ENCODE peak calls at places on chromosomes 5 and 9, in six cellular contexts. B is upper lobe of right lung; T is CD8-positive, alpha-beta T cell; R is endodermal cell; N is H1; X is lower lobe of right lung. V is an unnamed sample.

GRCh38 chr9:133163559-133164208 is at the start of gene GBGT1:
- DNase-seq in X (peak; percentile 87), N (no peak), B (peak; percentile 87), T (no peak), R (peak; percentile 91), V (no peak)

GRCh38 chr5:134436523-134437339 is 25.1 kb upstream of the CDKN2AIPNL start:
- DNase-seq in B (peak; percentile 92), X (peak; percentile 93), R (no peak), N (no peak), T (peak; percentile 12), V (peak; percentile 96)

GRCh38 chr5:81776258-81776657 is 25.4 kb upstream of the SSBP2 start:
- DNase-seq in B (no peak), X (no peak), R (no peak), T (no peak), N (no peak), V (no peak)

GRCh38 chr5:78691073-78691960 is 42.7 kb upstream of the LHFPL2 start:
- DNase-seq in N (no peak), X (no peak), R (peak; percentile 68), T (no peak), B (no peak), V (no peak)

GRCh38 chr5:124867064-124867707 is 120.7 kb upstream of the ZNF608 start:
- DNase-seq in B (no peak), N (no peak), R (no peak), T (no peak), X (no peak), V (no peak)

GRCh38 chr5:128534729-128535128 is 3.3 kb downstream of the FBN2 start:
- DNase-seq in B (no peak), T (no peak), X (no peak), R (no peak), N (no peak), V (no peak)

GRCh38 chr5:141714542-141715303 is 32.7 kb upstream of the ARAP3 start:
- DNase-seq in N (no peak), R (no peak), T (no peak), X (no peak), B (no peak), V (no peak)

GRCh38 chr5:148682283-148683026 is 28.1 kb upstream of the HTR4 start:
- DNase-seq in R (no peak), X (no peak), T (no peak), N (no peak), B (no peak), V (no peak)

GRCh38 chr5:59188415-59189225 is 605.7 kb downstream of the RAB3C start:
- DNase-seq in T (peak; percentile 8), R (peak; percentile 81), B (peak; percentile 82), N (peak; percentile 25), X (peak; percentile 80), V (no peak)

GRCh38 chr5:102916114-102916513 is 161.0 kb downstream of the PAM start:
- DNase-seq in N (no peak), X (no peak), T (no peak), R (no peak), B (no peak), V (no peak)

GRCh38 chr9:2874001-2874750 is 30.3 kb upstream of the PUM3 start:
- DNase-seq in B (no peak), T (no peak), R (no peak), X (no peak), N (no peak), V (no peak)

GRCh38 chr5:154197801-154198461 is 7.4 kb downstream of the GALNT10 start:
- DNase-seq in X (peak; percentile 63), R (no peak), B (peak; percentile 72), T (no peak), N (no peak), V (no peak)

GRCh38 chr5:150497274-150497988 is 10.5 kb upstream of the NDST1 start:
- DNase-seq in B (no peak), T (no peak), N (no peak), X (no peak), R (no peak), V (peak; percentile 99)

GRCh38 chr9:17280350-17281012 is 145.6 kb downstream of the CNTLN start:
- DNase-seq in X (no peak), R (no peak), T (no peak), B (no peak), N (no peak), V (no peak)

GRCh38 chr5:57171818-57172465 is 1.9 kb upstream of the GPBP1 start:
- DNase-seq in B (peak; percentile 67), N (no peak), T (no peak), R (peak; percentile 53), X (no peak), V (no peak)

GRCh38 chr5:8953911-8954310 is 592.0 kb downstream of the SEMA5A start:
- DNase-seq in N (no peak), R (no peak), B (no peak), T (no peak), X (no peak), V (no peak)

GRCh38 chr5:36723921-36724320 is 117.5 kb downstream of the SLC1A3 start:
- DNase-seq in T (no peak), X (no peak), B (no peak), N (no peak), R (no peak), V (no peak)

GRCh38 chr5:95446009-95446408 is 54.8 kb downstream of the FAM81B start:
- DNase-seq in T (no peak), N (no peak), X (no peak), B (no peak), R (no peak), V (peak; percentile 65)

GRCh38 chr9:27108981-27109541 is at the start of gene TEK:
- DNase-seq in N (peak; percentile 27), R (peak; percentile 79), X (no peak), B (no peak), T (no peak), V (no peak)

GRCh38 chr5:78627175-78627574 is 21.4 kb downstream of the LHFPL2 start:
- DNase-seq in X (no peak), B (no peak), R (peak; percentile 49), N (no peak), T (no peak), V (no peak)

GRCh38 chr5:125484272-125485002 is 738.0 kb upstream of the ZNF608 start:
- DNase-seq in T (no peak), N (no peak), R (no peak), X (peak; percentile 38), B (peak; percentile 62), V (peak; percentile 78)

GRCh38 chr9:108815156-108815555 is 40.6 kb downstream of the ACTL7B start:
- DNase-seq in T (no peak), N (no peak), B (no peak), X (no peak), R (peak; percentile 45), V (no peak)

GRCh38 chr5:176601901-176602300 is 8.1 kb downstream of the GPRIN1 start:
- DNase-seq in B (no peak), T (no peak), R (no peak), X (no peak), N (no peak), V (no peak)

GRCh38 chr5:43044181-43044914 is 4.2 kb upstream of the ANXA2R start:
- DNase-seq in R (peak; percentile 80), T (no peak), B (no peak), N (no peak), X (no peak), V (no peak)

GRCh38 chr9:82923410-82924242 is 139.3 kb downstream of the RASEF start:
- DNase-seq in B (no peak), N (no peak), X (no peak), T (no peak), R (no peak), V (no peak)
- H3K4me1 ChIP-seq in B (no peaks in the 10 kb centered on the region), N (peaks cover 9% of the 10 kb centered on the region), X (no peaks in the 10 kb centered on the region), T (no peaks in the 10 kb centered on the region), R (peaks cover 2% of the 10 kb centered on the region), V (no peaks in the 10 kb centered on the region)

GRCh38 chr5:69238760-69239251 is 4.1 kb downstream of the CDK7 start:
- DNase-seq in X (no peak), T (no peak), N (no peak), R (no peak), B (no peak), V (peak; percentile 70)
- H3K4me3 ChIP-seq in X (no peak overlapping the region), T (no peak overlapping the region), N (no peak overlapping the region), R (no peak overlapping the region), B (no peak overlapping the region), V (no peak overlapping the region)

GRCh38 chr9:972512-973294 is 3.8 kb upstream of the DMRT3 start:
- DNase-seq in T (no peak), R (peak; percentile 73), N (no peak), X (no peak), B (no peak), V (no peak)

GRCh38 chr9:974993-975739 is 1.3 kb upstream of the DMRT3 start:
- DNase-seq in R (peak; percentile 71), N (no peak), X (no peak), B (no peak), T (no peak), V (no peak)

GRCh38 chr9:975740-976257 is 656 bp upstream of the DMRT3 start:
- DNase-seq in R (no peak), X (no peak), B (no peak), T (no peak), N (no peak), V (no peak)

GRCh38 chr9:973295-973842 is 3.1 kb upstream of the DMRT3 start:
- DNase-seq in B (no peak), X (no peak), T (no peak), R (no peak), N (no peak), V (no peak)

GRCh38 chr9:974064-974992 is 2.1 kb upstream of the DMRT3 start:
- DNase-seq in N (no peak), X (no peak), T (no peak), B (no peak), R (no peak), V (no peak)
- H3K27me3 ChIP-seq in N (peaks cover 97% of the 10 kb centered on the region), X (peaks cover 99% of the 10 kb centered on the region), T (peaks cover 43% of the 10 kb centered on the region), B (peaks cover 98% of the 10 kb centered on the region), R (peaks cover 99% of the 10 kb centered on the region), V (peaks cover 100% of the 10 kb centered on the region)

DNA sequence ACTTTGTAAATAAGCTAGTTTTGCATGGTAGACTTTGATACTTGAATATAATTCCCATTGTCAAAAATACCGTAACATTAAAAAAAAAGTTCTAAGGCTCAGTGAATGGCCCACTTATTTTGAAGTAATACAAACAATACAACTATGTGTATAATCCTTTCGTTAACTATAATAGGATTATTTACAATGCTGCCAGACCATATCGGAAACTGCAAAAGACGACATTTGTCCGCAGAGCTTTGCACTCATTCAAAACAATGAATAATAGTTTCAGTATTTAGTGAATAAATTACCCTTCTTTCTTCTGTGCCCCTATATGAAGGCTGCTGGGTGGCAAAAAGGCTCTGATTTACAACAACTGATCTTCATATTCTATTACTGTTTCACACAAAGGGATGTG is 121.8 kb downstream of the DROSHA start:
- DNase-seq in B (no peak), T (no peak), X (no peak), N (no peak), R (no peak), V (no peak)
- H3K4me1 ChIP-seq in B (no peaks in the 10 kb centered on the region), T (no peaks in the 10 kb centered on the region), X (no peaks in the 10 kb centered on the region), N (no peaks in the 10 kb centered on the region), R (no peaks in the 10 kb centered on the region), V (peaks cover 44% of the 10 kb centered on the region)

GRCh38 chr5:172807766-172808311 is 26.2 kb upstream of the ERGIC1 start:
- DNase-seq in N (no peak), B (no peak), R (peak; percentile 44), T (no peak), X (no peak), V (no peak)
- H3K4me3 ChIP-seq in N (no peak overlapping the region), B (peak overlapping the region; percentile 36), R (no peak overlapping the region), T (peak overlapping the region; percentile 39), X (peak overlapping the region; percentile 35), V (no peak overlapping the region)

GRCh38 chr9:83965350-83966208 is 14.4 kb downstream of the HNRNPK start:
- DNase-seq in R (peak; percentile 69), N (no peak), B (no peak), X (no peak), T (no peak), V (no peak)
- H3K27me3 ChIP-seq in R (no peaks in the 10 kb centered on the region), N (no peaks in the 10 kb centered on the region), B (no peaks in the 10 kb centered on the region), X (no peaks in the 10 kb centered on the region), T (no peaks in the 10 kb centered on the region), V (no peaks in the 10 kb centered on the region)